ENCODE peak calls at places on chromosomes 13 and 19, in nine cellular contexts. One of them, this sample, is unnamed.

GRCh38 chr19:2294377-2295335 is 12.7 kb upstream of the PEAK3 start:
- DNase-seq in AG09319: peak
- DNase-seq in activated naive CD8-positive, alpha-beta T cell treated with anti-CD3 and anti-CD28 coated beads for 36 hours: no peak
- DNase-seq in heart left ventricle: peak
- DNase-seq in NCI-H82: peak
- DNase-seq in NCI-H2171: peak
- DNase-seq in stimulated activated CD4-positive, alpha-beta T cell treated with anti-CD3 and anti-CD28 coated beads, TNF-alpha, amount 100 ng/mL, for 48 hours: no peak
- DNase-seq in endothelial cell of umbilical vein: no peak
- DNase-seq in fibroblast of lung: peak
- DNase-seq in this sample: no peak

GRCh38 chr19:49818691-49819331 is 722 bp downstream of the MED25 start:
- DNase-seq in AG09319: no peak
- DNase-seq in activated naive CD8-positive, alpha-beta T cell treated with anti-CD3 and anti-CD28 coated beads for 36 hours: no peak
- DNase-seq in heart left ventricle: no peak
- DNase-seq in NCI-H82: peak
- DNase-seq in NCI-H2171: no peak
- DNase-seq in stimulated activated CD4-positive, alpha-beta T cell treated with anti-CD3 and anti-CD28 coated beads, TNF-alpha, amount 100 ng/mL, for 48 hours: no peak
- DNase-seq in endothelial cell of umbilical vein: no peak
- DNase-seq in fibroblast of lung: no peak
- DNase-seq in this sample: no peak

GRCh38 chr13:109720758-109721184 is 65.6 kb downstream of the IRS2 start:
- DNase-seq in AG09319: no peak
- DNase-seq in activated naive CD8-positive, alpha-beta T cell treated with anti-CD3 and anti-CD28 coated beads for 36 hours: no peak
- DNase-seq in heart left ventricle: no peak
- DNase-seq in NCI-H82: no peak
- DNase-seq in NCI-H2171: no peak
- DNase-seq in stimulated activated CD4-positive, alpha-beta T cell treated with anti-CD3 and anti-CD28 coated beads, TNF-alpha, amount 100 ng/mL, for 48 hours: no peak
- DNase-seq in endothelial cell of umbilical vein: no peak
- DNase-seq in fibroblast of lung: no peak
- DNase-seq in this sample: no peak

GRCh38 chr13:55244991-55245644 is 1895.6 kb upstream of the PRR20A start:
- DNase-seq in AG09319: no peak
- DNase-seq in activated naive CD8-positive, alpha-beta T cell treated with anti-CD3 and anti-CD28 coated beads for 36 hours: no peak
- DNase-seq in heart left ventricle: no peak
- DNase-seq in NCI-H82: peak
- DNase-seq in NCI-H2171: no peak
- DNase-seq in stimulated activated CD4-positive, alpha-beta T cell treated with anti-CD3 and anti-CD28 coated beads, TNF-alpha, amount 100 ng/mL, for 48 hours: no peak
- DNase-seq in endothelial cell of umbilical vein: no peak
- DNase-seq in fibroblast of lung: no peak
- DNase-seq in this sample: no peak

GRCh38 chr13:81326913-81327312 is 986.0 kb upstream of the SPRY2 start:
- DNase-seq in AG09319: no peak
- DNase-seq in activated naive CD8-positive, alpha-beta T cell treated with anti-CD3 and anti-CD28 coated beads for 36 hours: no peak
- DNase-seq in heart left ventricle: no peak
- DNase-seq in NCI-H82: no peak
- DNase-seq in NCI-H2171: no peak
- DNase-seq in stimulated activated CD4-positive, alpha-beta T cell treated with anti-CD3 and anti-CD28 coated beads, TNF-alpha, amount 100 ng/mL, for 48 hours: no peak
- DNase-seq in endothelial cell of umbilical vein: no peak
- DNase-seq in fibroblast of lung: no peak
- DNase-seq in this sample: no peak

GRCh38 chr13:40662866-40663265 is 3.6 kb downstream of the FOXO1 start:
- DNase-seq in AG09319: no peak
- DNase-seq in activated naive CD8-positive, alpha-beta T cell treated with anti-CD3 and anti-CD28 coated beads for 36 hours: peak
- DNase-seq in heart left ventricle: no peak
- DNase-seq in NCI-H82: peak
- DNase-seq in NCI-H2171: no peak
- DNase-seq in stimulated activated CD4-positive, alpha-beta T cell treated with anti-CD3 and anti-CD28 coated beads, TNF-alpha, amount 100 ng/mL, for 48 hours: no peak
- DNase-seq in endothelial cell of umbilical vein: peak
- DNase-seq in fibroblast of lung: no peak
- DNase-seq in this sample: no peak

GRCh38 chr13:30125422-30126073 is 181.8 kb downstream of the KATNAL1 start:
- DNase-seq in AG09319: peak
- DNase-seq in activated naive CD8-positive, alpha-beta T cell treated with anti-CD3 and anti-CD28 coated beads for 36 hours: no peak
- DNase-seq in heart left ventricle: no peak
- DNase-seq in NCI-H82: no peak
- DNase-seq in NCI-H2171: no peak
- DNase-seq in stimulated activated CD4-positive, alpha-beta T cell treated with anti-CD3 and anti-CD28 coated beads, TNF-alpha, amount 100 ng/mL, for 48 hours: no peak
- DNase-seq in endothelial cell of umbilical vein: no peak
- DNase-seq in fibroblast of lung: peak
- DNase-seq in this sample: no peak

GRCh38 chr19:8666814-8667405 is 31.7 kb downstream of the ACTL9 start:
- DNase-seq in AG09319: no peak
- DNase-seq in activated naive CD8-positive, alpha-beta T cell treated with anti-CD3 and anti-CD28 coated beads for 36 hours: no peak
- DNase-seq in heart left ventricle: no peak
- DNase-seq in NCI-H82: no peak
- DNase-seq in NCI-H2171: no peak
- DNase-seq in stimulated activated CD4-positive, alpha-beta T cell treated with anti-CD3 and anti-CD28 coated beads, TNF-alpha, amount 100 ng/mL, for 48 hours: no peak
- DNase-seq in endothelial cell of umbilical vein: no peak
- DNase-seq in fibroblast of lung: no peak
- DNase-seq in this sample: no peak

GRCh38 chr13:113144255-113144629 is 14.2 kb upstream of the PROZ start:
- DNase-seq in AG09319: no peak
- DNase-seq in activated naive CD8-positive, alpha-beta T cell treated with anti-CD3 and anti-CD28 coated beads for 36 hours: no peak
- DNase-seq in heart left ventricle: no peak
- DNase-seq in NCI-H82: no peak
- DNase-seq in NCI-H2171: no peak
- DNase-seq in stimulated activated CD4-positive, alpha-beta T cell treated with anti-CD3 and anti-CD28 coated beads, TNF-alpha, amount 100 ng/mL, for 48 hours: no peak
- DNase-seq in endothelial cell of umbilical vein: no peak
- DNase-seq in fibroblast of lung: no peak
- DNase-seq in this sample: no peak

GRCh38 chr19:703651-704446 is 4.9 kb upstream of the PALM start:
- DNase-seq in AG09319: no peak
- DNase-seq in activated naive CD8-positive, alpha-beta T cell treated with anti-CD3 and anti-CD28 coated beads for 36 hours: peak
- DNase-seq in heart left ventricle: peak
- DNase-seq in NCI-H82: peak
- DNase-seq in NCI-H2171: no peak
- DNase-seq in stimulated activated CD4-positive, alpha-beta T cell treated with anti-CD3 and anti-CD28 coated beads, TNF-alpha, amount 100 ng/mL, for 48 hours: peak
- DNase-seq in endothelial cell of umbilical vein: peak
- DNase-seq in fibroblast of lung: no peak
- DNase-seq in this sample: no peak

GRCh38 chr13:27289016-27289665 is 18.5 kb downstream of the RASL11A start:
- DNase-seq in AG09319: no peak
- DNase-seq in activated naive CD8-positive, alpha-beta T cell treated with anti-CD3 and anti-CD28 coated beads for 36 hours: no peak
- DNase-seq in heart left ventricle: no peak
- DNase-seq in NCI-H82: no peak
- DNase-seq in NCI-H2171: peak
- DNase-seq in stimulated activated CD4-positive, alpha-beta T cell treated with anti-CD3 and anti-CD28 coated beads, TNF-alpha, amount 100 ng/mL, for 48 hours: no peak
- DNase-seq in endothelial cell of umbilical vein: no peak
- DNase-seq in fibroblast of lung: peak
- DNase-seq in this sample: no peak

This sample was measured in chondrocyte.